ENCODE peak calls at places on chromosomes 3 and 15, in nine cellular contexts. L, O, B, Y, V, F, K, I and M are unnamed samples.
A peak's percentile ranks its signal among the peaks of the same experiment; 100 is the strongest.

GRCh38 chr15:59688383-59688887 is 685 bp downstream of the BNIP2 start:
- DNase-seq in O (no peak), L (peak; percentile 36), V (no peak), Y (no peak), K (peak; percentile 45), B (peak; percentile 87), F (no peak), I (peak; percentile 41), M (no peak)

GRCh38 chr3:4990061-4990460 is 10.8 kb downstream of the BHLHE40 start:
- DNase-seq in V (no peak), Y (no peak), F (no peak), I (no peak), B (peak; percentile 47), K (no peak), O (no peak), L (no peak), M (no peak)

GRCh38 chr3:65178703-65179102 is 490.9 kb upstream of the ADAMTS9 start:
- DNase-seq in L (no peak), I (no peak), K (peak; percentile 23), O (no peak), B (peak; percentile 19), Y (no peak), F (no peak), V (no peak), M (no peak)

GRCh38 chr3:4351164-4351855 is 48.1 kb downstream of the SETMAR start:
- DNase-seq in I (peak; percentile 23), K (peak; percentile 25), F (no peak), B (peak; percentile 67), V (no peak), L (peak; percentile 18), Y (no peak), O (no peak), M (no peak)

GRCh38 chr3:48016336-48016973 is at the start of gene MAP4:
- DNase-seq in Y (no peak), O (no peak), L (no peak), B (peak; percentile 56), V (no peak), I (no peak), F (no peak), K (peak; percentile 20), M (no peak)

GRCh38 chr3:170714151-170714550 is 128.3 kb upstream of the SLC7A14 start:
- DNase-seq in L (no peak), I (no peak), V (no peak), F (no peak), K (peak; percentile 65), B (peak; percentile 52), O (no peak), Y (no peak), M (no peak)

GRCh38 chr3:53062905-53063304 is 17.0 kb upstream of the SFMBT1 start:
- DNase-seq in I (no peak), F (no peak), B (no peak), Y (peak; percentile 37), L (no peak), V (no peak), K (no peak), O (no peak), M (no peak)

GRCh38 chr3:36729204-36730056 is 34.9 kb downstream of the DCLK3 start:
- DNase-seq in F (no peak), I (no peak), O (no peak), Y (peak; percentile 23), V (no peak), L (peak; percentile 49), B (peak; percentile 79), K (peak; percentile 43), M (no peak)

GRCh38 chr3:150268426-150269321 is 139.4 kb upstream of the TSC22D2 start:
- DNase-seq in V (no peak), L (peak; percentile 29), Y (no peak), F (no peak), B (no peak), I (no peak), K (no peak), O (no peak), M (no peak)

GRCh38 chr3:16147226-16147625 is 27.3 kb upstream of the GALNT15 start:
- DNase-seq in F (no peak), Y (no peak), O (no peak), L (no peak), I (no peak), B (peak; percentile 61), K (no peak), V (no peak), M (no peak)

GRCh38 chr3:26365706-26366105 is 256.9 kb upstream of the LRRC3B start:
- DNase-seq in L (no peak), V (no peak), K (no peak), F (no peak), Y (no peak), B (no peak), O (no peak), I (no peak), M (no peak)

GRCh38 chr15:65394280-65394789 is 16.5 kb upstream of the IGDCC3 start:
- DNase-seq in O (no peak), L (no peak), I (no peak), B (no peak), V (peak; percentile 48), Y (no peak), K (no peak), F (no peak), M (no peak)

GRCh38 chr3:183108002-183108449 is 8.7 kb upstream of the MCCC1 start:
- DNase-seq in I (no peak), K (no peak), O (no peak), B (peak; percentile 24), L (no peak), F (no peak), Y (no peak), V (no peak), M (no peak)

GRCh38 chr3:4826237-4827100 is 152.8 kb upstream of the BHLHE40 start:
- DNase-seq in L (peak; percentile 37), O (no peak), K (peak; percentile 53), I (no peak), V (peak; percentile 92), Y (no peak), F (no peak), B (peak; percentile 40), M (no peak)

GRCh38 chr3:101377796-101378195 is 57.4 kb upstream of the IMPG2 start:
- DNase-seq in Y (no peak), K (peak; percentile 58), V (no peak), F (no peak), I (no peak), L (no peak), O (no peak), B (peak; percentile 22), M (no peak)

GRCh38 chr3:86175051-86175536 is 815.9 kb downstream of the VGLL3 start:
- DNase-seq in B (no peak), O (no peak), Y (no peak), L (no peak), I (no peak), V (no peak), F (no peak), K (no peak), M (no peak)

GRCh38 chr15:83282141-83282540 is 2.3 kb downstream of the BNC1 start:
- DNase-seq in O (no peak), F (no peak), I (no peak), V (no peak), L (no peak), K (no peak), Y (no peak), B (no peak), M (no peak)

GRCh38 chr3:155233213-155233612 is 60.3 kb downstream of the STRIT1 start:
- DNase-seq in Y (no peak), B (peak; percentile 85), I (no peak), V (peak; percentile 52), L (peak; percentile 37), F (no peak), K (peak; percentile 85), O (no peak), M (no peak)

GRCh38 chr3:54772046-54772445 is 155.8 kb downstream of the LRTM1 start:
- DNase-seq in O (no peak), B (no peak), F (no peak), K (no peak), I (no peak), L (no peak), Y (no peak), V (no peak), M (no peak)

GRCh38 chr15:73564255-73564654 is 68.9 kb downstream of the NPTN start:
- DNase-seq in L (no peak), O (no peak), F (no peak), K (peak; percentile 77), V (peak; percentile 74), B (peak; percentile 49), Y (no peak), I (no peak), M (no peak)

GRCh38 chr3:114332342-114333179 is 38.7 kb downstream of the TIGIT start:
- DNase-seq in B (no peak), F (no peak), K (no peak), Y (no peak), L (no peak), I (no peak), O (no peak), V (no peak), M (no peak)

GRCh38 chr15:84082739-84083138 is 152.8 kb upstream of the GOLGA6L4 start:
- DNase-seq in F (no peak), B (peak; percentile 3), L (no peak), O (no peak), K (peak; percentile 44), Y (no peak), V (no peak), I (no peak), M (no peak)

GRCh38 chr3:27553868-27554540 is 69.8 kb upstream of the SLC4A7 start:
- DNase-seq in O (no peak), L (no peak), B (peak; percentile 48), K (peak; percentile 39), V (no peak), F (no peak), I (no peak), Y (no peak), M (no peak)

GRCh38 chr3:107028626-107029025 is 348.6 kb upstream of the CCDC54 start:
- DNase-seq in F (no peak), V (no peak), B (no peak), I (no peak), O (no peak), Y (no peak), K (no peak), L (no peak), M (no peak)

GRCh38 chr3:121834079-121834730 is 655 bp downstream of the IQCB1 start:
- DNase-seq in K (peak; percentile 8), B (peak; percentile 6), Y (peak; percentile 23), F (no peak), V (peak; percentile 61), L (peak; percentile 28), O (no peak), I (no peak), M (no peak)

GRCh38 chr3:46407976-46408375 is 917 bp downstream of the CCRL2 start:
- DNase-seq in K (no peak), I (no peak), V (no peak), O (no peak), L (no peak), F (no peak), Y (no peak), B (no peak), M (no peak)

GRCh38 chr3:23600178-23600577 is 205.6 kb upstream of the UBE2E1 start:
- DNase-seq in O (no peak), I (no peak), V (no peak), L (peak; percentile 70), F (no peak), K (peak; percentile 95), B (peak; percentile 78), Y (no peak), M (no peak)

GRCh38 chr3:11195201-11195600 is 40.9 kb downstream of the HRH1 start:
- DNase-seq in I (no peak), L (no peak), K (peak; percentile 49), Y (no peak), F (no peak), B (peak; percentile 19), V (peak; percentile 74), O (no peak), M (no peak)

GRCh38 chr3:13533823-13534435 is 15.0 kb upstream of the FBLN2 start:
- DNase-seq in O (no peak), Y (no peak), L (no peak), F (no peak), V (peak; percentile 73), I (no peak), B (no peak), K (no peak), M (no peak)

GRCh38 chr3:16884748-16885587 is at the start of gene PLCL2:
- DNase-seq in I (peak; percentile 73), Y (peak; percentile 84), F (peak; percentile 38), V (peak; percentile 89), K (peak; percentile 16), L (peak; percentile 73), B (peak; percentile 54), O (peak; percentile 34), M (peak; percentile 65)

GRCh38 chr15:74235962-74236361 is at the start of gene CCDC33:
- DNase-seq in L (no peak), Y (no peak), V (no peak), I (no peak), B (no peak), F (no peak), O (no peak), K (no peak), M (no peak)